ENCODE peak calls at places on chromosome 15, in seven cellular contexts. H is neural crest cell, J is fibroblast of pulmonary artery, V is GM23338, I is endothelial cell, M is colonic mucosa, Z is left lung. Y is an unnamed sample.

GRCh38 chr15:26032162-26032846 is 169.2 kb upstream of the ATP10A start:
- DNase-seq in M (no peak), V (no peak), Z (no peak), I (no peak), J (no peak), H (no peak), Y (no peak)

GRCh38 chr15:25640381-25640780 is 201.6 kb upstream of the UBE3A start:
- DNase-seq in V (no peak), J (no peak), I (no peak), Z (no peak), H (no peak), M (no peak), Y (no peak)

GRCh38 chr15:77327168-77327567 is 92.7 kb downstream of the PEAK1 start:
- DNase-seq in H (no peak), V (no peak), M (no peak), J (peak; percentile 21), Z (no peak), I (no peak), Y (no peak)

GRCh38 chr15:28103831-28104230 is 4.7 kb upstream of the OCA2 start:
- DNase-seq in M (no peak), H (no peak), I (no peak), J (no peak), Z (no peak), V (no peak), Y (no peak)

GRCh38 chr15:100767002-100767825 is 112.4 kb upstream of the ALDH1A3 start:
- DNase-seq in H (no peak), I (no peak), V (no peak), J (no peak), Z (no peak), M (no peak), Y (no peak)

GRCh38 chr15:70715840-70716510 is 47.4 kb downstream of the UACA start:
- DNase-seq in Z (no peak), M (no peak), I (no peak), V (no peak), J (no peak), H (no peak), Y (no peak)

GRCh38 chr15:40830884-40831283 is 2.4 kb upstream of the PPP1R14D start:
- DNase-seq in I (peak; percentile 26), J (no peak), M (no peak), V (no peak), Z (no peak), H (no peak), Y (no peak)

GRCh38 chr15:92377083-92377789 is 16.4 kb upstream of the ST8SIA2 start:
- DNase-seq in Z (no peak), J (no peak), H (no peak), I (no peak), V (no peak), M (no peak), Y (no peak)

GRCh38 chr15:60091150-60091549 is 87.0 kb downstream of the FOXB1 start:
- DNase-seq in M (no peak), I (no peak), Z (peak; percentile 75), V (no peak), H (no peak), J (peak; percentile 91), Y (no peak)

GRCh38 chr15:52466134-52466701 is 62.5 kb downstream of the MYO5A start:
- DNase-seq in Z (peak; percentile 64), I (no peak), H (no peak), V (peak; percentile 77), M (peak; percentile 38), J (no peak), Y (no peak)

GRCh38 chr15:46652256-46652655 is 1017.4 kb downstream of the SQOR start:
- DNase-seq in I (no peak), V (no peak), M (no peak), H (no peak), Z (no peak), J (no peak), Y (no peak)

GRCh38 chr15:92091155-92091734 is 237.7 kb downstream of the SLCO3A1 start:
- DNase-seq in I (peak; percentile 83), Z (no peak), V (peak; percentile 94), H (peak; percentile 63), J (peak; percentile 41), M (peak; percentile 66), Y (peak; percentile 52)

GRCh38 chr15:96352594-96353377 is 22.3 kb downstream of the NR2F2 start:
- DNase-seq in I (no peak), J (peak; percentile 46), M (no peak), Z (no peak), V (peak; percentile 14), H (no peak), Y (no peak)

GRCh38 chr15:96353378-96353930 is 23.0 kb downstream of the NR2F2 start:
- DNase-seq in J (no peak), M (no peak), V (peak; percentile 14), Z (no peak), I (no peak), H (no peak), Y (no peak)

GRCh38 chr15:96350884-96351639 is 20.6 kb downstream of the NR2F2 start:
- DNase-seq in V (no peak), J (no peak), I (no peak), M (no peak), H (no peak), Z (no peak), Y (no peak)

GRCh38 chr15:96350321-96350720 is 19.8 kb downstream of the NR2F2 start:
- DNase-seq in Z (no peak), M (peak; percentile 13), H (no peak), V (no peak), J (no peak), I (no peak), Y (no peak)

DNA sequence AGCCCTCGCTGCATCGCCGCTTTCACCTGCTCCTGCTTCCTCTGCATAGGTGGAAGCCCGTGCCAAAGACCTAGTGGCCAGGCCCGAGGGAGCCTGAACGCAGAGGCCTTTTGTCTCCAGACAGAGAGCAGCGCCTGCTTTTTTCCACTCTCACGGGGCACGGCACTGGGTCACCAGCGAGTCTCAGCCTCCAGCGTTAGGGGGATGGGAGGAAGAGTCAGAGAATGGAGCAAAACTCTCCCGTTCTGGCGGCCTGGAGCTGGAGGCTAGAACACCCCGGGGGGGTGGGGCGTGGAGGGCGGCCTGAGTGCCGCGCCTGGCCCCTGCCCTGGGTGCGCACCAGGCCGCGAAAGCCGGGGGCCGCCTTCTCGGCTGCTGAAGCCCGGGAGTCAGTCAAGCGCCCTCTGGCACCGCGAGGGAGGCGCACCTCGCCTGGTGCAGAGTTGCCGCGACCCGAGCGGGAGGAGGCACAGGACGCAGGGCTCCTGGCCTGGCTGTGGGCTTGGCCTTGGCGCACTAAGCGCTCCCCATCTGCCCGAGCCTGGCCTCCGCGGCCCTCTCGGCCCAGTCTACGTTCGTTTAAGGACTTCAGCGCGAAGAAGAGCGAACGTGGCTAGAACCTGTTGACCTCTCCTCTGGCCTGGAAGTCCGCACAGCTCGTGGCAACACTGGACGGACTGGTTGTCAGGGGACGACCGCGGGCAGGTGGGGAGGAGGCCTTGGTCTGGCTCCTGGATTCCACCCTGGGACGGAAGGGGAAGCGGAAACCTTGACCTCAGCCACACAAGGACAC is 21.5 kb downstream of the NR2F2 start:
- DNase-seq in I (no peak), H (no peak), J (no peak), Z (no peak), V (peak; percentile 72), M (no peak), Y (no peak)
- TF ChIP-seq CTCF in I (no peak), H (peak; percentile 20), J (no peak), Z (no peak), V (no peak), M (no peak), Y (no peak)

DNA sequence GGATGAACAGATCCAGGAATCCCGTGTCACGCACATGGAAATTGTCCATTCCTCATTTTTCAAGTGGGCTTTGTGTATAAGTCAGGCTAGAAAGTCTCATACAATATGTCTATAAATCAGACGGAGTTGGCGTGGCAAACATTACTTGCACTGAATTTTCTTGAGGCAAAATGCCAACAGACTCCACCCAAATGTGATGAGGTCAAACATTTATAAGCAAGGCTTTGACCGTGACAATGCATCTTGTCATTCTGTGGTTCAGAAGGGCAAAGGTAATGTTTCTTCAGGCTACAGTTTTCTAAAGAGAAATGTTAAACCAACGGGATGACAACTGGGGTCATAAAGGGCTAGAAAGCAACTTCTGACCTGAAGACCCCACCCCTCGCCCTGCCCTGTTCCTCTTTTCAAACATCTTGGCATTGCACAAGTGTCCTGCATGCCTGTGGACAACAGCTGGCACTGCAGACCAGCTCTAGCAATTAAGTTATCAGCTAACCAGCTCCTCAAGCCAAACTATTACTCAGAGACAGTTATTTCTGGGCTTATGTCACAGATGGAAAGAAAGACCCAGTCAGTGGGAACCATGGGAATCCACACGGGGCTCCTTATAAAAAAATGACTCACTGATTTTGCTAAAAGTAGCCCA is 36.5 kb upstream of the SPTBN5 start:
- DNase-seq in J (peak; percentile 94), I (no peak), V (no peak), M (peak; percentile 83), Z (peak; percentile 70), H (no peak), Y (no peak)
- TF ChIP-seq CTCF in J (peak; percentile 45), I (no peak), V (no peak), M (no peak), Z (no peak), H (no peak), Y (no peak)

GRCh38 chr15:74989527-74989926 is 5.8 kb upstream of the SCAMP5 start:
- DNase-seq in J (no peak), V (no peak), M (no peak), Z (no peak), I (no peak), H (no peak), Y (no peak)

GRCh38 chr15:74992619-74993018 is 2.7 kb upstream of the SCAMP5 start:
- DNase-seq in V (no peak), J (no peak), Z (no peak), M (no peak), I (no peak), H (no peak), Y (no peak)

GRCh38 chr15:74983725-74984231 is 11.6 kb upstream of the SCAMP5 start:
- DNase-seq in H (no peak), I (no peak), V (no peak), Z (no peak), M (no peak), J (no peak), Y (no peak)

GRCh38 chr15:74988007-74988800 is 7.2 kb upstream of the SCAMP5 start:
- DNase-seq in H (no peak), I (peak; percentile 68), Z (no peak), M (peak; percentile 50), J (peak; percentile 70), V (peak; percentile 87), Y (no peak)
- TF ChIP-seq CTCF in H (peak; percentile 60), I (no peak), Z (no peak), M (peak; percentile 60), J (peak; percentile 64), V (peak; percentile 78), Y (no peak)

GRCh38 chr15:36468746-36469145 is 110.7 kb upstream of the CDIN1 start:
- DNase-seq in I (no peak), J (peak; percentile 81), H (no peak), Z (peak; percentile 67), V (no peak), M (peak; percentile 23), Y (no peak)

GRCh38 chr15:36469567-36469966 is 109.9 kb upstream of the CDIN1 start:
- DNase-seq in Z (no peak), H (no peak), V (no peak), M (no peak), I (no peak), J (peak; percentile 29), Y (no peak)

GRCh38 chr15:36478561-36478960 is 100.9 kb upstream of the CDIN1 start:
- DNase-seq in M (no peak), V (no peak), H (no peak), Z (no peak), J (no peak), I (no peak), Y (no peak)

DNA sequence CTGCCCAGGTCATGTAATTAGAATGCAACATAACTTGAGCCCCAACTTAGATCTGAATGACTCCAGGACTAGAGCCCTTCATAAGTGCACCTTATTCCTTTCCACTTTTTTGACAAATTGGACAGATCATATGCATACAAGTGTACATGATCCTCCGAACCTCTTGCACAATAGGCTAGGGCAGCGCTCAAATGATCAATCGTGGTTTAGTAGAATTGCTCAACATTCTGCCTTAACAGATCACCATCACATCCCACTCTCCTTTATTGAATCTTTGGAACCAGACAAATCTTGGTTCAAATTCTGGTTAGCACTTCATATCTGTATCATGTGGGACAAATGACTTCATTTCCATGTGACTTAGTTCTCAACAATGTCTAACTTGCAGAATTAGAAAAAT is 106.8 kb upstream of the CDIN1 start:
- DNase-seq in I (no peak), Z (no peak), H (no peak), J (no peak), V (no peak), M (no peak), Y (no peak)
- TF ChIP-seq CTCF in I (no peak), Z (no peak), H (no peak), J (no peak), V (no peak), M (no peak), Y (no peak)